ENCODE peak calls at places on chromosomes 3 and 15, in nine cellular contexts. I is uterus, L is A673, X is lower lobe of right lung, D is stomach, G is HepG2, A is heart right ventricle, B is A549, K is heart left ventricle. F is an unnamed sample.

GRCh38 chr15:52071570-52071969 is 41.0 kb downstream of the BCL2L10 start:
- DNase-seq in K (no peak), X (no peak), I (no peak), A (no peak), D (peak; percentile 71), B (no peak), G (peak; percentile 52), L (no peak), F (no peak)

GRCh38 chr15:63473007-63473748 is 31.2 kb upstream of the USP3 start:
- DNase-seq in G (peak; percentile 85), D (no peak), K (no peak), B (peak; percentile 64), L (no peak), I (no peak), A (no peak), X (no peak), F (no peak)

GRCh38 chr3:163481738-163482137 is 1596.6 kb downstream of the SI start:
- DNase-seq in A (no peak), L (peak; percentile 35), D (no peak), G (no peak), B (no peak), X (no peak), I (no peak), K (no peak), F (no peak)

GRCh38 chr15:68620721-68621528 is 42.1 kb downstream of the CORO2B start:
- DNase-seq in B (no peak), D (peak; percentile 64), G (no peak), A (peak; percentile 86), I (peak; percentile 93), X (peak; percentile 70), L (peak; percentile 99), K (peak; percentile 88), F (no peak)

GRCh38 chr3:2001306-2002108 is 97.2 kb upstream of the CNTN4 start:
- DNase-seq in L (no peak), A (no peak), G (no peak), B (no peak), D (no peak), K (no peak), X (no peak), I (no peak), F (no peak)

GRCh38 chr15:90594297-90594696 is 64.6 kb downstream of the CRTC3 start:
- DNase-seq in I (peak; percentile 65), K (peak; percentile 79), L (peak; percentile 65), B (peak; percentile 72), A (peak; percentile 48), G (no peak), D (peak; percentile 92), X (peak; percentile 91), F (peak; percentile 36)

GRCh38 chr15:89333959-89334509 is 590 bp downstream of the POLG start:
- DNase-seq in X (no peak), G (no peak), K (no peak), D (no peak), B (no peak), A (no peak), L (no peak), I (no peak), F (no peak)

GRCh38 chr15:59814409-59814808 is 125.3 kb upstream of the BNIP2 start:
- DNase-seq in A (no peak), D (no peak), X (no peak), K (no peak), B (no peak), L (no peak), I (no peak), G (no peak), F (no peak)

GRCh38 chr3:4740397-4741105 is 238.7 kb upstream of the BHLHE40 start:
- DNase-seq in G (no peak), L (peak; percentile 33), X (no peak), B (no peak), I (peak; percentile 65), A (no peak), D (no peak), K (no peak), F (no peak)

GRCh38 chr3:4741404-4742307 is 237.6 kb upstream of the BHLHE40 start:
- DNase-seq in L (no peak), B (peak; percentile 97), A (peak; percentile 41), X (no peak), K (no peak), G (peak; percentile 45), D (peak; percentile 65), I (peak; percentile 90), F (no peak)

GRCh38 chr3:4743371-4743770 is 235.9 kb upstream of the BHLHE40 start:
- DNase-seq in A (no peak), K (no peak), X (no peak), B (no peak), I (no peak), G (no peak), D (no peak), L (no peak), F (no peak)

GRCh38 chr3:4741106-4741403 is 238.2 kb upstream of the BHLHE40 start:
- DNase-seq in A (no peak), K (no peak), D (no peak), G (no peak), I (no peak), X (no peak), L (no peak), B (no peak), F (no peak)

GRCh38 chr3:4742359-4742758 is 236.9 kb upstream of the BHLHE40 start:
- DNase-seq in B (peak; percentile 52), L (no peak), A (no peak), G (no peak), X (no peak), D (no peak), K (no peak), I (no peak), F (no peak)
- H3K27ac ChIP-seq in B (peak overlapping the region; percentile 84), L (peak overlapping the region; percentile 34), A (peak overlapping the region; percentile 93), G (no peak overlapping the region), X (peak overlapping the region; percentile 86), D (peak overlapping the region; percentile 87), K (peak overlapping the region; percentile 85), I (peak overlapping the region; percentile 98), F (no peak overlapping the region)

GRCh38 chr3:16427309-16427965 is 86.1 kb downstream of the RFTN1 start:
- DNase-seq in I (peak; percentile 85), A (no peak), B (peak; percentile 21), X (no peak), K (no peak), D (no peak), G (no peak), L (no peak), F (no peak)

GRCh38 chr3:16425398-16426057 is 88.0 kb downstream of the RFTN1 start:
- DNase-seq in G (no peak), A (no peak), K (no peak), D (no peak), L (no peak), I (no peak), B (no peak), X (no peak), F (no peak)

GRCh38 chr3:16429086-16429485 is 84.4 kb downstream of the RFTN1 start:
- DNase-seq in G (no peak), K (no peak), A (no peak), L (no peak), B (no peak), D (no peak), X (no peak), I (no peak), F (no peak)

GRCh38 chr3:16423947-16424673 is 89.4 kb downstream of the RFTN1 start:
- DNase-seq in X (no peak), D (no peak), K (no peak), B (no peak), I (no peak), G (no peak), A (no peak), L (no peak), F (no peak)

GRCh38 chr3:16426665-16427064 is 86.8 kb downstream of the RFTN1 start:
- DNase-seq in B (no peak), X (no peak), K (no peak), G (no peak), D (no peak), L (no peak), A (no peak), I (no peak), F (no peak)
- H3K4me1 ChIP-seq in B (peaks cover 11% of the 10 kb centered on the region), X (peaks cover 48% of the 10 kb centered on the region), K (peaks cover 2% of the 10 kb centered on the region), G (no peaks in the 10 kb centered on the region), D (no peaks in the 10 kb centered on the region), L (no peaks in the 10 kb centered on the region), A (peaks cover 16% of the 10 kb centered on the region), I (no peaks in the 10 kb centered on the region), F (no peaks in the 10 kb centered on the region)

GRCh38 chr3:58055309-58055708 is 47.1 kb downstream of the FLNB start:
- DNase-seq in I (no peak), D (no peak), B (no peak), A (no peak), L (no peak), X (no peak), G (no peak), K (no peak), F (no peak)

GRCh38 chr3:58049143-58049785 is 41.0 kb downstream of the FLNB start:
- DNase-seq in D (peak; percentile 56), K (no peak), X (no peak), B (peak; percentile 83), I (peak; percentile 76), G (peak; percentile 98), L (peak; percentile 56), A (peak; percentile 28), F (no peak)

GRCh38 chr3:58051196-58051595 is 43.0 kb downstream of the FLNB start:
- DNase-seq in A (no peak), B (peak; percentile 65), K (no peak), I (no peak), D (no peak), L (no peak), G (no peak), X (peak; percentile 79), F (no peak)

GRCh38 chr3:58054652-58055051 is 46.4 kb downstream of the FLNB start:
- DNase-seq in K (no peak), G (no peak), I (no peak), L (no peak), X (no peak), D (no peak), A (no peak), B (no peak), F (no peak)

DNA sequence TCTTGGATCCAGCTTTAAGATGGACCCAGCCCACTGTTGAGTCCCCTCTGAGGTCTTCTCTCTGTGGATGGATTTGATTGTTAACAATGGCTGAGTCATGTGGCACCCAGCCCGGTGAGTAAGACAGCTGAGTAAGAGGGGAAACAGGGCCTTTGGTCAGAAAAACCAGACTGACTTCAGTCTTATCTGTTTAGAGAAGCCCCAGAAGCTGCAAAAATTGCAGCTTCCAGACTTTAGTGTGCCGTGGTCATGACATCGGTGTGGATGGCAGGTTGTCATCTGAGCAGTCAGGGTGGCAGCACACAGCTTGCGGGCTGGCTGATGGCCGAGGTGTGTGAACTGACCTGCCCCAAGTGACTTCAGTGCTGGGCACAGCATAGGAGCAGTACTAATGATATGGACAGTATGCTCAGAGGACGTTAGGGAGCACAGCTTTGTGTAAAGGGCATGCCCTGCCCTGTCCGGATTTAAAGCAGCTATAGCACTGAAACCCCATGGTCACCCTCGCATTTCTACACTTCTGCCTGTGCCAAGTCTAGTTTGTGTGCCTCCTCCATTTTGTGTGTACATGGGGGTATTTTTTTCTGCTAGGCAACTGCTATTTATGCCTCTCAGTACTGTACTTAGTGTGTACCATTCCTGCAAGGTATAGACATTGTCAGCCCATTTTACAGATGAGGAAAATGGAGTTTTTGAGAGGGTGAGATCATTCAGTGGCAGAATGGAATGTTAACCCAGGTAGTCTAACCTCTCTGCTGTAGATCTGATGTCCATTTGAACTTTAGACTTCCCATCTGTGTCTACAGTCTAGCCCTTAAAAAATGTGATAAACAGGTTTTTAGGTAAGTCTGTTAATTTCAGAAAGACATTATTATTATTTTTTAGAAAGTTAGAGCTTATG is 44.4 kb downstream of the FLNB start:
- DNase-seq in D (peak; percentile 78), I (peak; percentile 95), B (peak; percentile 85), L (peak; percentile 51), X (no peak), A (peak; percentile 62), G (peak; percentile 83), K (peak; percentile 83), F (no peak)
- H3K4me3 ChIP-seq in D (no peak overlapping the region), I (no peak overlapping the region), B (peak overlapping the region; percentile 15), L (no peak overlapping the region), X (no peak overlapping the region), A (no peak overlapping the region), G (peak overlapping the region; percentile 20), K (no peak overlapping the region), F (no peak overlapping the region)

DNA sequence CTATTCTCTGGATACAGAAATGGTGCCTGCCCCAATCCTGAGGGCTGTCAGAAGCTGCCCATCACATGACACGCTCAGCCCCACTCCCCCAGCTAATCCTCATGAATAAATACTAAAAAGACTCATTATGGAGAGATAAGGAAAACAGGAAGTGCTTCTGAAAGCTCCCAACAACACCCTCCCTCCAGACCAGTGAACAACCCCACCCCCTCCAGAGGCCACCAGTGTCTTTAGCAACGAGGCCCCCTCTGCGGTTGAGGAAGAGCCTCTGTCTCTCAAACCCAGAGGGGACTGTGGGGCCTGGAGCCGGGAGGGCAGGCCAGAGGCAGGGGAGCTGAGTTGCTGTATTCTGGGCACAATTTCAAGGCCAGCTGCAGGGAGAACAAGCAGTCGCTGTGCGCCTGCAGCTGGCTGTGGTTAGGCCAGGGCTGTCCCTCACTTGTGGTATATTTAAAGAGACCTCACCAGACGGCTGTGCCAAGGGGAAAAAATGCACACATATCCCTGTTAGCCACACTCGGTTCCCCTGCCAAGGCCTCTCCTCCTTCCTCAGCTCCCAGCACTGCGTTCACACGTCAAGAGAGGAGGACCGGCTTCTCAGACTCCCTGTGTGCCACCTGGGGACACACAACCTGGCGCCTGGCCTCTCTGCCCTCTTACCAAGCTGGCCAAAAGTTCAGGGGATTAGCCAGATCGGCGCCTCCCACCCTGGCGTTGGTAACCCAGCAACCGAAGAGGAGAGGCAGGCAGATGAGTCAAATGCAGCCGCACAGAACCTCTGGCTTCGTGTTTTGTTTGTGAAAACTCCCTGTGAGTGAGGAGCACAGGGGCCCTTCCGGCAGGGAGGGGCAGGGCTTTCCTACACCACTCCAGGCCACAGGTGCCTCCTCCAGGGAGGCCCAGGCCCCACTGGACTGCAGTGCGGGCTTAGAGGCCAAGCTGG is 101.2 kb upstream of the ETV5 start:
- DNase-seq in K (peak; percentile 74), D (peak; percentile 58), X (no peak), B (no peak), I (no peak), L (peak; percentile 93), G (peak; percentile 84), A (peak; percentile 58), F (no peak)
- H3K27ac ChIP-seq in K (peak overlapping the region; percentile 43), D (peak overlapping the region; percentile 32), X (peak overlapping the region; percentile 67), B (no peak overlapping the region), I (no peak overlapping the region), L (peak overlapping the region; percentile 93), G (peak overlapping the region; percentile 80), A (peak overlapping the region; percentile 72), F (no peak overlapping the region)